ENCODE peak calls at places on chromosomes 5 and 9, in nine cellular contexts. K, E, G, Z, R, N, T, D and V are unnamed samples.

GRCh38 chr9:127971357-127972315 is 9.2 kb downstream of the EEIG1 start:
- DNase-seq in N (peak), K (no peak), E (no peak), G (no peak), Z (no peak), D (no peak), T (no peak), R (no peak), V (no peak)

GRCh38 chr9:98708103-98708932 is 417 bp downstream of the GABBR2 start:
- DNase-seq in G (peak), R (no peak), Z (no peak), K (no peak), N (peak), E (no peak), D (no peak), T (no peak), V (no peak)

GRCh38 chr9:38681747-38682227 is 38.1 kb downstream of the FAM240B start:
- DNase-seq in D (peak), T (peak), Z (no peak), R (no peak), G (no peak), K (peak), N (no peak), E (peak), V (peak)

GRCh38 chr9:69131682-69132081 is 42.4 kb upstream of the TJP2 start:
- DNase-seq in Z (no peak), K (peak), G (peak), T (no peak), R (peak), D (peak), E (peak), N (no peak), V (peak)

GRCh38 chr5:68367274-68367673 is 151.7 kb downstream of the PIK3R1 start:
- DNase-seq in R (no peak), D (no peak), T (no peak), Z (no peak), E (no peak), N (no peak), G (no peak), K (no peak), V (no peak)

GRCh38 chr9:35904966-35905781 is 828 bp upstream of the HRCT1 start:
- DNase-seq in D (peak), G (peak), Z (no peak), R (no peak), N (peak), T (no peak), K (peak), E (peak), V (no peak)

GRCh38 chr9:123111977-123112869 is 78.8 kb downstream of the GPR21 start:
- DNase-seq in N (peak), R (peak), D (peak), T (no peak), G (no peak), K (no peak), Z (peak), E (peak), V (no peak)

GRCh38 chr9:70021026-70021571 is 22.5 kb upstream of the MAMDC2 start:
- DNase-seq in G (no peak), T (no peak), K (peak), D (peak), E (peak), Z (peak), R (no peak), N (no peak), V (peak)

GRCh38 chr5:122390107-122390506 is 78.1 kb downstream of the SNCAIP start:
- DNase-seq in T (no peak), Z (no peak), G (no peak), R (no peak), N (no peak), E (no peak), K (no peak), D (no peak), V (no peak)

DNA sequence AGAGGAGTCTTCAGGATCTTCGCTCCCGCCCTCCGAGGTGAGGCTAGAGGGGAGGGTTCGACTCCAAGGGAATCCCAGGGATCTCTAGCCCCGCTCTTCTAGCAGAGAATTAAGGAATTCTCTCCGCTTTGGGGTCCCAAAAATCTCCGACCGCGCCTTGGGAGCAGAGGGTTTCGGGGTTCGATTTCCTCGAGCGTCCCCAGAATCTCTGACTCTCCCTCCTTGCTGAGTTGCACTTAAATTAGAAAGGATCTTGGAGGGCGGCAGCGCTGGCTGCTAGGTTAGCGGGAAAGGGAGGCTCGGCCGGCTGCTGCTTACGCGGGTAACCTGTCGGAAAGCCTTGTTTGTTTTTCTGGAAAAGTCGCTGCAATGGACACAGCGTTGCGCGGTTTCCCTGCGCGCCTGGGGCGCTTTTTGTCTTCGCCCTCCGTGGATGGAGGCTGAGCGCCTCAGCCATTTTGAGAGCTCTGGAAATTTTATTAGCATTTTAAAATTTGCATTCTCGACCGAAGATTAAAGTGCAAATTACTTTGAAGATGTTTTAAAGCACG is 1.5 kb downstream of the DMRT1 start:
- DNase-seq in Z (no peak), E (no peak), D (no peak), K (no peak), R (no peak), N (peak), G (no peak), T (no peak), V (no peak)
- H3K4me3 ChIP-seq in Z (no peak), E (no peak), D (no peak), K (no peak), R (no peak), N (peak), G (no peak), T (no peak), V (no peak)

DNA sequence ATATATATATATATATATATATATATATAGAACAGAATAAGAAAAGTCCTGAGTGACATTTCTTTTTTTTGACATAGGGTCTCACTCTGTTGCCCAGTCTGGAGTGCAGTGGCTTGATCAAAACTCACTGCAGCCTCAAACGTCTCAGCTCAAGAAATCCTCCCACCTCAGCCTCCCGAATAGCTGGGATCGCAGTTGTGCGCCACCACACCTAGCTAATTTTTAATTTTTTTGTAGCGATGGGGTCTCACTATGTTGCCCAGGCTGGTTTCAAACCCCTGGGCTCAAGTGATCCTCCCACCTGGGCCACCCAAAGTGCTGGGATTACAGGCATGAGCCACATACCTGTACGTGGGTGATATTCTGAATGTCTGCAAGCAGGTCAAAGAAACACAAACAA is 48.3 kb downstream of the SPRY4 start:
- DNase-seq in N (no peak), D (no peak), K (no peak), R (no peak), G (no peak), E (no peak), T (no peak), Z (no peak), V (no peak)
- TF ChIP-seq CTCF in N (no peak), D (no peak), K (no peak), R (no peak), G (no peak), E (no peak), T (no peak), Z (no peak), V (no peak)

DNA sequence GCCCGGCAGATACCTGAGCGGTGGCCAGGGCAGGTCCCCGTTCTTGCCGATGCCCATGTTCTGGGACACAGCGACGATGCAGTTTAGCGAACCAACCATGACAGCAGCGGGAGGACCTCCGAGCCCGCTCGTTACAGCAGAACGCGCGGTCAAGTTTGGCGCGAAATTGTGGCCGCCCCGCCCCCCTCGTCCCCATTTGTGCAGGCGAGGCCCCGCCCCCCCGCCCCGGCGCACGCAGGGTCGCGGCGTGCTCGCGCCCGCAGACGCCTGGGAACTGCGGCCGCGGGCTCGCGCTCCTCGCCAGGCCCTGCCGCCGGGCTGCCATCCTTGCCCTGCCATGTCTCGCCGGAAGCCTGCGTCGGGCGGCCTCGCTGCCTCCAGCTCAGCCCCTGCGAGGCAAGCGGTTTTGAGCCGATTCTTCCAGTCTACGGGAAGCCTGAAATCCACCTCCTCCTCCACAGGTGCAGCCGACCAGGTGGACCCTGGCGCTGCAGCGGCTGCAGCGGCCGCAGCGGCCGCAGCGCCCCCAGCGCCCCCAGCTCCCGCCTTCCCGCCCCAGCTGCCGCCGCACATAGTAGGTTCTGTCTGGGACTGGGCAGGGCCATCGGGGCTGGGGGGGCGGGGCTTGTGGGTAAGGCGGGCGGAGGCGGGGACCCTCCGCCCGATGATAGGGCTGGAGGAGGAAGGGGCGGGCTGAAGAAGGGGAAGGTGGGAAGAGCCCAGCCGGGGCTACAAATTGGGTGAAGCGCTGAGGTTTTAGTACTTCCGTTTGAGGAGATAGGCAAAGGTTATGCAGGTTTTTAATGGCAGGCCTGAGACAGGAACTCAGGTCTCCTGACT is at the start of the genes DHFR and MSH3:
- DNase-seq in D (peak), N (peak), R (peak), E (peak), G (peak), K (peak), T (peak), Z (peak), V (peak)
- H3K4me3 ChIP-seq in D (peak), N (peak), R (peak), E (peak), G (peak), K (peak), T (peak), Z (peak), V (peak)

GRCh38 chr9:12723409-12724028 is 30.3 kb downstream of the TYRP1 start:
- DNase-seq in K (peak), N (no peak), G (peak), R (no peak), Z (no peak), D (peak), E (peak), T (peak), V (peak)
- TF ChIP-seq CTCF in K (peak), N (peak), G (peak), R (peak), Z (peak), D (peak), E (no peak), T (peak), V (peak)

GRCh38 chr5:55114061-55114460 is 11.6 kb downstream of the GZMA start:
- DNase-seq in R (no peak), D (no peak), G (no peak), Z (no peak), T (no peak), E (no peak), N (no peak), K (no peak), V (no peak)
- H3K4me3 ChIP-seq in R (no peak), D (no peak), G (no peak), Z (no peak), T (no peak), E (no peak), N (no peak), K (no peak), V (no peak)

GRCh38 chr9:4679268-4680177 is at the start of gene CDC37L1:
- DNase-seq in Z (peak), G (peak), K (peak), D (peak), E (peak), N (peak), R (peak), T (peak), V (peak)
- TF ChIP-seq CTCF in Z (peak), G (peak), K (peak), D (peak), E (peak), N (peak), R (peak), T (peak), V (peak)